ENCODE peak calls at places on chromosome 3, in seven cellular contexts. One of them, this sample, is unnamed.

GRCh38 chr3:108171095-108171494 is 51.1 kb downstream of the IFT57 start:
- DNase-seq in cardiac muscle cell: no peak
- DNase-seq in stimulated activated CD4-positive, alpha-beta T cell treated with anti-CD3 and anti-CD28 coated beads, Interleukin-12 subunit alpha, Interleukin-12 subunit beta, amount 100 ng/mL, for 4 hours: no peak
- DNase-seq in cardiac fibroblast: no peak
- DNase-seq in GM06990: no peak
- DNase-seq in activated naive CD4-positive, alpha-beta T cell treated with anti-CD3 and anti-CD28 coated beads, Interleukin-2, amount 50 U/mL, for 72 hours: no peak
- DNase-seq in right cardiac atrium: no peak
- DNase-seq in this sample: no peak

GRCh38 chr3:159669024-159669476 is 319.6 kb upstream of the IL12A start:
- DNase-seq in stimulated activated CD4-positive, alpha-beta T cell treated with anti-CD3 and anti-CD28 coated beads, Interleukin-12 subunit alpha, Interleukin-12 subunit beta, amount 100 ng/mL, for 4 hours: no peak
- DNase-seq in GM06990: no peak
- DNase-seq in cardiac muscle cell: no peak
- DNase-seq in cardiac fibroblast: peak; percentile 61
- DNase-seq in activated naive CD4-positive, alpha-beta T cell treated with anti-CD3 and anti-CD28 coated beads, Interleukin-2, amount 50 U/mL, for 72 hours: no peak
- DNase-seq in right cardiac atrium: no peak
- DNase-seq in this sample: peak; percentile 71

GRCh38 chr3:30421261-30421660 is 185.1 kb upstream of the TGFBR2 start:
- DNase-seq in GM06990: no peak
- DNase-seq in stimulated activated CD4-positive, alpha-beta T cell treated with anti-CD3 and anti-CD28 coated beads, Interleukin-12 subunit alpha, Interleukin-12 subunit beta, amount 100 ng/mL, for 4 hours: no peak
- DNase-seq in cardiac muscle cell: no peak
- DNase-seq in cardiac fibroblast: peak; percentile 93
- DNase-seq in right cardiac atrium: no peak
- DNase-seq in activated naive CD4-positive, alpha-beta T cell treated with anti-CD3 and anti-CD28 coated beads, Interleukin-2, amount 50 U/mL, for 72 hours: no peak
- DNase-seq in this sample: peak; percentile 91

GRCh38 chr3:167166594-167167253 is 213.4 kb downstream of the ZBBX start:
- DNase-seq in cardiac fibroblast: no peak
- DNase-seq in cardiac muscle cell: peak; percentile 49
- DNase-seq in activated naive CD4-positive, alpha-beta T cell treated with anti-CD3 and anti-CD28 coated beads, Interleukin-2, amount 50 U/mL, for 72 hours: no peak
- DNase-seq in right cardiac atrium: peak; percentile 73
- DNase-seq in GM06990: no peak
- DNase-seq in stimulated activated CD4-positive, alpha-beta T cell treated with anti-CD3 and anti-CD28 coated beads, Interleukin-12 subunit alpha, Interleukin-12 subunit beta, amount 100 ng/mL, for 4 hours: no peak
- DNase-seq in this sample: no peak

GRCh38 chr3:19891740-19892139 is 42.3 kb downstream of the EFHB start:
- DNase-seq in activated naive CD4-positive, alpha-beta T cell treated with anti-CD3 and anti-CD28 coated beads, Interleukin-2, amount 50 U/mL, for 72 hours: no peak
- DNase-seq in stimulated activated CD4-positive, alpha-beta T cell treated with anti-CD3 and anti-CD28 coated beads, Interleukin-12 subunit alpha, Interleukin-12 subunit beta, amount 100 ng/mL, for 4 hours: no peak
- DNase-seq in GM06990: no peak
- DNase-seq in cardiac muscle cell: no peak
- DNase-seq in cardiac fibroblast: peak; percentile 61
- DNase-seq in right cardiac atrium: no peak
- DNase-seq in this sample: peak; percentile 71

GRCh38 chr3:59513570-59513969 is 463.7 kb upstream of the CFAP20DC start:
- DNase-seq in activated naive CD4-positive, alpha-beta T cell treated with anti-CD3 and anti-CD28 coated beads, Interleukin-2, amount 50 U/mL, for 72 hours: no peak
- DNase-seq in right cardiac atrium: no peak
- DNase-seq in GM06990: no peak
- DNase-seq in stimulated activated CD4-positive, alpha-beta T cell treated with anti-CD3 and anti-CD28 coated beads, Interleukin-12 subunit alpha, Interleukin-12 subunit beta, amount 100 ng/mL, for 4 hours: no peak
- DNase-seq in cardiac muscle cell: no peak
- DNase-seq in cardiac fibroblast: no peak
- DNase-seq in this sample: no peak

GRCh38 chr3:175941352-175941751 is 1082.2 kb downstream of the NAALADL2 start:
- DNase-seq in right cardiac atrium: no peak
- DNase-seq in cardiac fibroblast: peak; percentile 21
- DNase-seq in cardiac muscle cell: no peak
- DNase-seq in stimulated activated CD4-positive, alpha-beta T cell treated with anti-CD3 and anti-CD28 coated beads, Interleukin-12 subunit alpha, Interleukin-12 subunit beta, amount 100 ng/mL, for 4 hours: no peak
- DNase-seq in activated naive CD4-positive, alpha-beta T cell treated with anti-CD3 and anti-CD28 coated beads, Interleukin-2, amount 50 U/mL, for 72 hours: no peak
- DNase-seq in GM06990: no peak
- DNase-seq in this sample: peak; percentile 20

GRCh38 chr3:23480324-23480704 is 277.2 kb downstream of the UBE2E2 start:
- DNase-seq in right cardiac atrium: no peak
- DNase-seq in cardiac fibroblast: no peak
- DNase-seq in stimulated activated CD4-positive, alpha-beta T cell treated with anti-CD3 and anti-CD28 coated beads, Interleukin-12 subunit alpha, Interleukin-12 subunit beta, amount 100 ng/mL, for 4 hours: no peak
- DNase-seq in cardiac muscle cell: no peak
- DNase-seq in activated naive CD4-positive, alpha-beta T cell treated with anti-CD3 and anti-CD28 coated beads, Interleukin-2, amount 50 U/mL, for 72 hours: no peak
- DNase-seq in GM06990: no peak
- DNase-seq in this sample: no peak

GRCh38 chr3:124115279-124115678 is 123.4 kb upstream of the ROPN1 start:
- DNase-seq in GM06990: no peak
- DNase-seq in cardiac fibroblast: no peak
- DNase-seq in cardiac muscle cell: no peak
- DNase-seq in activated naive CD4-positive, alpha-beta T cell treated with anti-CD3 and anti-CD28 coated beads, Interleukin-2, amount 50 U/mL, for 72 hours: no peak
- DNase-seq in stimulated activated CD4-positive, alpha-beta T cell treated with anti-CD3 and anti-CD28 coated beads, Interleukin-12 subunit alpha, Interleukin-12 subunit beta, amount 100 ng/mL, for 4 hours: no peak
- DNase-seq in right cardiac atrium: no peak
- DNase-seq in this sample: no peak

GRCh38 chr3:125480656-125481374 is 39.2 kb downstream of the SNX4 start:
- DNase-seq in GM06990: no peak
- DNase-seq in cardiac fibroblast: peak; percentile 80
- DNase-seq in cardiac muscle cell: no peak
- DNase-seq in activated naive CD4-positive, alpha-beta T cell treated with anti-CD3 and anti-CD28 coated beads, Interleukin-2, amount 50 U/mL, for 72 hours: no peak
- DNase-seq in stimulated activated CD4-positive, alpha-beta T cell treated with anti-CD3 and anti-CD28 coated beads, Interleukin-12 subunit alpha, Interleukin-12 subunit beta, amount 100 ng/mL, for 4 hours: no peak
- DNase-seq in right cardiac atrium: no peak
- DNase-seq in this sample: peak; percentile 96

This sample was measured in fibroblast of mammary gland.